ENCODE peak calls at places on chromosomes 4 and X, in ten cellular contexts. L, Y, F, V, D, U, T, I, W and E are unnamed samples.

GRCh38 chr4:26217429-26217828 is 103.4 kb upstream of the RBPJ start:
- DNase-seq in U (no peak), Y (no peak), F (no peak), W (no peak), V (no peak), D (no peak), L (no peak), I (peak), T (no peak), E (no peak)

GRCh38 chr4:71130827-71131603 is 137.6 kb downstream of the DCK start:
- DNase-seq in W (no peak), F (no peak), Y (no peak), L (no peak), T (peak), D (no peak), U (no peak), V (no peak), I (peak), E (peak)

GRCh38 chrX:38225093-38225492 is 4.4 kb upstream of the SRPX start:
- DNase-seq in F (no peak), I (no peak), L (no peak), U (no peak), T (peak), D (no peak), V (no peak), Y (peak), W (no peak), E (peak)

GRCh38 chr4:168656055-168656660 is 159.3 kb downstream of the PALLD start:
- DNase-seq in V (no peak), U (no peak), L (no peak), I (no peak), W (no peak), F (no peak), T (peak), D (no peak), Y (no peak), E (peak)

GRCh38 chr4:24103434-24104168 is 213.8 kb upstream of the PPARGC1A start:
- DNase-seq in W (no peak), F (no peak), I (peak), Y (no peak), T (no peak), L (no peak), V (no peak), U (no peak), D (no peak), E (no peak)

GRCh38 chr4:74397748-74398426 is 32.9 kb downstream of the EREG start:
- DNase-seq in I (no peak), W (no peak), L (no peak), U (no peak), T (no peak), D (no peak), V (no peak), Y (no peak), F (no peak), E (no peak)

GRCh38 chrX:125101971-125102750 is 217.5 kb upstream of the TEX13C start:
- DNase-seq in L (no peak), W (no peak), I (no peak), U (no peak), T (no peak), F (no peak), D (no peak), Y (no peak), V (no peak), E (no peak)

GRCh38 chr4:110753461-110753860 is 130.6 kb upstream of the PITX2 start:
- DNase-seq in T (no peak), Y (no peak), U (no peak), W (no peak), L (no peak), F (no peak), D (no peak), V (no peak), I (no peak), E (no peak)

GRCh38 chr4:152935138-152935537 is 985 bp upstream of the FHDC1 start:
- DNase-seq in I (no peak), W (no peak), T (no peak), Y (peak), D (no peak), U (no peak), F (no peak), V (no peak), L (no peak), E (peak)

GRCh38 chr4:88985088-88985779 is 71.8 kb downstream of the FAM13A start:
- DNase-seq in V (no peak), F (no peak), W (no peak), D (no peak), Y (no peak), T (no peak), I (no peak), U (no peak), L (no peak), E (peak)

GRCh38 chrX:10197597-10198210 is 40.9 kb downstream of the CLCN4 start:
- DNase-seq in Y (peak), L (no peak), V (no peak), W (no peak), F (no peak), D (no peak), T (no peak), I (no peak), U (no peak), E (peak)

GRCh38 chr4:107863850-107864371 is 39.2 kb downstream of the SGMS2 start:
- DNase-seq in D (no peak), F (no peak), U (no peak), V (no peak), I (no peak), L (peak), T (peak), Y (no peak), W (peak), E (peak)

GRCh38 chrX:116317409-116317808 is 119.0 kb upstream of the SLC6A14 start:
- DNase-seq in U (no peak), D (no peak), F (no peak), W (peak), I (peak), Y (peak), L (peak), V (no peak), T (no peak), E (peak)